ENCODE peak calls at places on chromosomes 5 and 9, in nine cellular contexts. Y is mammary epithelial cell, Z is IMR-90, W is GM06990, E is hepatocyte, G is DND-41, L is mucosa of descending colon, B is foreskin fibroblast, S is AG09319. J is an unnamed sample.

GRCh38 chr9:115220339-115221009 is 102.5 kb upstream of the TNC start:
- DNase-seq in G (no peak), W (no peak), E (no peak), Y (peak; percentile 49), L (no peak), S (peak; percentile 60), Z (peak; percentile 42), B (peak; percentile 36), J (no peak)

GRCh38 chr5:150400327-150401075 is 12.2 kb downstream of the CD74 start:
- DNase-seq in G (no peak), E (no peak), Y (no peak), W (peak; percentile 73), L (no peak), B (no peak), Z (no peak), S (no peak), J (no peak)

GRCh38 chr9:93577940-93578682 is 1.7 kb downstream of the PHF2 start:
- DNase-seq in B (peak; percentile 62), E (no peak), L (no peak), Z (no peak), W (no peak), G (peak; percentile 9), S (no peak), Y (no peak), J (no peak)

GRCh38 chr5:175847503-175847902 is 23.9 kb upstream of the CPLX2 start:
- DNase-seq in G (no peak), B (peak; percentile 24), W (no peak), E (no peak), Z (peak; percentile 19), S (no peak), Y (no peak), L (no peak), J (no peak)

GRCh38 chr5:143401253-143401845 is 2.1 kb downstream of the NR3C1 start:
- DNase-seq in E (no peak), W (no peak), G (no peak), L (no peak), Z (peak; percentile 52), S (no peak), Y (peak; percentile 16), B (peak; percentile 16), J (no peak)

GRCh38 chr5:132428811-132429440 is 59.4 kb downstream of the SLC22A5 start:
- DNase-seq in L (no peak), W (no peak), Y (peak; percentile 38), Z (peak; percentile 87), B (peak; percentile 80), E (peak; percentile 66), G (no peak), S (no peak), J (no peak)

GRCh38 chr9:132946216-132946615 is 1.8 kb upstream of the TSC1 start:
- DNase-seq in G (no peak), L (no peak), B (peak; percentile 35), Y (no peak), W (no peak), S (no peak), E (no peak), Z (no peak), J (no peak)

GRCh38 chr5:177319913-177320588 is 8.4 kb upstream of the MXD3 start:
- DNase-seq in Y (no peak), B (no peak), W (no peak), L (peak; percentile 23), E (no peak), Z (no peak), S (no peak), G (no peak), J (no peak)

GRCh38 chr5:43110606-43111170 is 10.0 kb upstream of the ZNF131 start:
- DNase-seq in G (no peak), Y (no peak), Z (no peak), S (no peak), W (no peak), B (peak; percentile 13), E (peak; percentile 62), L (peak; percentile 47), J (no peak)

GRCh38 chr9:30967484-30967883 is 1417.0 kb upstream of the ACO1 start:
- DNase-seq in Y (peak; percentile 6), E (peak; percentile 11), S (no peak), Z (no peak), W (no peak), L (no peak), B (no peak), G (no peak), J (no peak)

GRCh38 chr5:40984884-40985283 is 75.6 kb downstream of the C7 start:
- DNase-seq in B (peak; percentile 15), Y (peak; percentile 67), Z (peak; percentile 95), W (no peak), G (no peak), S (no peak), L (no peak), E (no peak), J (no peak)

GRCh38 chr9:74824654-74825053 is 63.1 kb downstream of the TRPM6 start:
- DNase-seq in S (peak; percentile 3), L (peak; percentile 51), Z (no peak), Y (peak; percentile 47), G (no peak), E (no peak), B (peak; percentile 58), W (no peak), J (no peak)

GRCh38 chr5:43274435-43275114 is 38.6 kb downstream of the HMGCS1 start:
- DNase-seq in G (no peak), Y (no peak), E (no peak), L (no peak), W (no peak), Z (no peak), B (no peak), S (no peak), J (no peak)

GRCh38 chr9:77648458-77649108 is 461 bp upstream of the GNA14 start:
- DNase-seq in B (peak; percentile 24), L (peak; percentile 78), Z (no peak), Y (peak; percentile 31), W (no peak), E (peak; percentile 61), S (no peak), G (no peak), J (no peak)
- TF ChIP-seq CTCF in B (no peak), L (no peak), Z (no peak), Y (no peak), W (no peak), E (peak; percentile 25), S (no peak), G (no peak), J (no peak)

DNA sequence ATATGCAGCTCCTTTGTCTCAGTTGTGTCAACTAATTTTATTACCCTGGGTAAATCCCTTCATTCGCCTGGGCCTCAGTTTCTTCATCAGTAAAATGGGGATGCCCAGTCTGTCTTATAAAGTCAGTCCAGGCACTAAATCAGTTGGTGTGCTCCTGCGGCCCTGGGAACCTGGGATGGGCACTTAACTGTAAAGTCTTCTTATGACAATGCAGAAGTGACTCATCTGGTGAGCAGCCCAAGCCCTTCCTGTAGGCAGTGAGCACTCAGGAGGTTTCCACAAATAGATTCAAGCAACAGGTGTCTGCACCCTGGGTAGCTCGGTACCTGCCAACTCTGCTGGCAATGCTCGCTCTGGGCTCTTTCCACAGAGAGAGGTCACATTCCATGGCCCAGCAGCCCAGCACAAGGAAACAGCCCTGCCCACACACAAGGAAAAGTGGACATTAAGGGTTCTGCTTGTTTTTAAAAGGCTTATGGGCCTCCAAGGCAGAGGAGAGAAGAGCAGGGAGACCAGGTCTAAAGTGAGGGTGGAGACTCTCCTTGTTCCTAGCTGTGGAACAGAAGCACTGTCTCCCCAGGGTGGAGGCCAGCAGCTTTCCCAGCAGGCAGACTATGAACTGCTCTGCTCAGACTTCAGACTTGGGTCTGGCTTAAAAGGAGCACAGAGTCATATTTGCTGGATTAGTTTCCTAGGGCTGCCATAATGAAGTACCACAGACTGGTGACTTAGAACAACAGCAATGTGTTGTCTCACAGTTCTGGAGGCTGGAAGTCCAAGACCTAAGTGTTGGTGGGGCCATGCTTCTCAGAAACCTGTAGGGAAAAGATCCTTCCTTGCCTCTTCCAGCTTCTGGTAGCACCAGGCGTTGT is 89.7 kb upstream of the ADRA1B start:
- DNase-seq in L (no peak), B (peak; percentile 75), G (no peak), E (peak; percentile 27), S (no peak), Z (peak; percentile 81), W (peak; percentile 32), Y (peak; percentile 86), J (no peak)
- TF ChIP-seq CTCF in L (no peak), B (no peak), G (no peak), E (no peak), S (no peak), Z (no peak), W (no peak), Y (no peak), J (no peak)

GRCh38 chr9:105976257-105976656 is 281.9 kb downstream of the TMEM38B start:
- DNase-seq in Y (no peak), Z (no peak), W (no peak), S (no peak), L (no peak), G (no peak), B (no peak), E (no peak), J (no peak)
- TF ChIP-seq CTCF in Y (no peak), Z (no peak), W (no peak), S (no peak), L (no peak), G (no peak), B (no peak), E (no peak), J (no peak)

GRCh38 chr5:138650999-138651766 is 76.0 kb upstream of the HSPA9 start:
- DNase-seq in Y (no peak), E (no peak), Z (no peak), S (no peak), L (no peak), B (no peak), W (no peak), G (no peak), J (no peak)

GRCh38 chr5:138651767-138652117 is 76.5 kb upstream of the HSPA9 start:
- DNase-seq in W (no peak), L (no peak), Z (no peak), B (no peak), G (no peak), Y (no peak), S (no peak), E (no peak), J (no peak)

GRCh38 chr5:138654281-138654867 is 79.2 kb upstream of the HSPA9 start:
- DNase-seq in G (peak; percentile 87), S (no peak), W (peak; percentile 59), B (peak; percentile 29), Z (peak; percentile 78), L (peak; percentile 32), Y (peak; percentile 55), E (no peak), J (no peak)

GRCh38 chr5:138655530-138656245 is 80.5 kb upstream of the HSPA9 start:
- DNase-seq in B (no peak), S (no peak), Z (no peak), G (no peak), L (no peak), E (no peak), W (no peak), Y (no peak), J (no peak)

DNA sequence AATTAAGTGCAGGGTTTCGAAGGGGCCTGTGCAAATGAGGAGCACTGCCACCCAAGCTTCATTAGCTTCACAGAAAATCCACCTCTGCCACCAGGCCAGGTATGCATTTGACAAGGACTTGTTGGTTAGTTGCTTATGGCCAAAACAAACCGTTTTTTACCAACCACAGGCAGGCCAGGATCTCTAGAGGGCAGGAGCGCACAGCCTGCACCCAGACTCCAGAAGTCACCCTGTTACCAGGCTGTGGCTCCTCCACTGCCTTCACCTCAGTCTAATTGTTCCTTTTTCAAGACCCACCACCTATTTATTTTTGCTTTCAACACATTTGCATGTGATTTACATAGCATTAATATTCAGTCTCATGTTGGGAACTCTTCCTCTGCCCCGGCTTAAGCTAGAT is 78.3 kb upstream of the HSPA9 start:
- DNase-seq in S (no peak), Y (peak; percentile 30), W (no peak), B (peak; percentile 53), E (peak; percentile 46), L (no peak), G (no peak), Z (peak; percentile 35), J (no peak)
- TF ChIP-seq CTCF in S (peak; percentile 26), Y (peak; percentile 17), W (peak; percentile 25), B (peak; percentile 48), E (peak; percentile 41), L (no peak), G (peak; percentile 38), Z (peak; percentile 42), J (no peak)